ENCODE peak calls at places on chromosomes 1 and 21, in ten cellular contexts. U, S, M, A, B, E, P, W, T and I are unnamed samples.
A peak's percentile ranks its signal among the peaks of the same experiment; 100 is the strongest.

GRCh38 chr1:6128276-6129081 is 51.6 kb downstream of the CHD5 start:
- DNase-seq in U (no peak), M (no peak), P (no peak), E (peak; percentile 50), T (no peak), S (no peak), B (no peak), A (no peak), W (peak; percentile 23), I (peak; percentile 38)

GRCh38 chr1:237042892-237043576 is 1.1 kb downstream of the RYR2 start:
- DNase-seq in S (no peak), E (peak; percentile 66), A (no peak), M (no peak), U (no peak), W (peak; percentile 71), P (no peak), B (no peak), T (no peak), I (peak; percentile 71)

GRCh38 chr21:44871576-44872265 is 1.8 kb downstream of the PTTG1IP start:
- DNase-seq in T (no peak), B (peak; percentile 78), E (no peak), P (peak; percentile 24), S (peak; percentile 88), U (no peak), W (peak; percentile 65), A (peak; percentile 39), M (no peak), I (peak; percentile 54)

GRCh38 chr1:5955479-5955977 is 36.7 kb downstream of the NPHP4 start:
- DNase-seq in W (no peak), U (no peak), P (no peak), S (no peak), T (no peak), B (no peak), M (no peak), A (no peak), E (no peak), I (no peak)

GRCh38 chr1:10795305-10796021 is 983 bp downstream of the CASZ1 start:
- DNase-seq in P (no peak), M (no peak), T (no peak), U (no peak), W (no peak), B (no peak), E (peak; percentile 55), A (peak; percentile 37), S (no peak), I (no peak)

GRCh38 chr1:113027008-113027407 is 46.0 kb upstream of the LRIG2 start:
- DNase-seq in B (no peak), T (no peak), E (no peak), S (no peak), P (no peak), U (no peak), W (no peak), M (no peak), A (no peak), I (no peak)

GRCh38 chr1:240234477-240235225 is 143.0 kb downstream of the FMN2 start:
- DNase-seq in E (no peak), A (no peak), U (no peak), S (peak; percentile 68), T (no peak), M (no peak), W (no peak), B (no peak), P (no peak), I (no peak)

GRCh38 chr1:25867210-25867991 is 8.1 kb downstream of the PAQR7 start:
- DNase-seq in U (no peak), A (peak; percentile 37), W (no peak), B (no peak), M (no peak), E (peak; percentile 44), P (no peak), S (no peak), T (no peak), I (no peak)

GRCh38 chr1:212949771-212950170 is 570 bp upstream of the VASH2 start:
- DNase-seq in U (no peak), E (no peak), W (no peak), P (no peak), B (no peak), T (no peak), S (no peak), A (no peak), M (no peak), I (no peak)

GRCh38 chr1:222926566-222926965 is 111.7 kb downstream of the DISP1 start:
- DNase-seq in U (no peak), T (no peak), A (no peak), P (no peak), W (no peak), B (no peak), M (peak; percentile 56), E (peak; percentile 96), S (peak; percentile 82), I (no peak)

GRCh38 chr1:75765697-75766355 is 20.2 kb upstream of the RABGGTB start:
- DNase-seq in E (peak; percentile 47), T (no peak), M (no peak), P (no peak), B (no peak), W (no peak), S (peak; percentile 86), A (peak; percentile 14), U (no peak), I (no peak)

GRCh38 chr1:155171836-155172731 is 1.0 kb downstream of the KRTCAP2 start:
- DNase-seq in U (no peak), W (no peak), M (no peak), A (no peak), B (no peak), P (no peak), E (no peak), T (no peak), S (no peak), I (no peak)